ENCODE peak calls at places on chromosome 15, in ten cellular contexts. V, W, S, K, H, U, D, R, N and L are unnamed samples.

GRCh38 chr15:83144771-83145170 is 37.3 kb downstream of the TM6SF1 start:
- DNase-seq in U (no peak), V (no peak), S (no peak), W (no peak), N (no peak), R (no peak), K (no peak), H (no peak), D (no peak), L (no peak)

GRCh38 chr15:76195506-76196285 is 115.6 kb downstream of the ETFA start:
- DNase-seq in N (no peak), U (no peak), K (no peak), S (no peak), W (no peak), D (peak; percentile 65), V (no peak), R (peak; percentile 17), H (no peak), L (no peak)

GRCh38 chr15:87355946-87356345 is 900.6 kb downstream of the NTRK3 start:
- DNase-seq in N (no peak), D (no peak), R (no peak), S (no peak), K (no peak), H (no peak), W (no peak), U (no peak), V (no peak), L (no peak)

GRCh38 chr15:81184188-81184587 is 12.5 kb upstream of the IL16 start:
- DNase-seq in V (no peak), W (peak; percentile 41), S (peak; percentile 13), H (no peak), R (peak; percentile 73), D (no peak), N (no peak), K (no peak), U (no peak), L (no peak)

GRCh38 chr15:41788262-41788661 is 14.0 kb downstream of the MAPKBP1 start:
- DNase-seq in R (no peak), N (no peak), V (no peak), K (no peak), W (no peak), S (no peak), D (no peak), U (no peak), H (no peak), L (no peak)

GRCh38 chr15:73318463-73319351 is 50.1 kb downstream of the HCN4 start:
- DNase-seq in U (no peak), K (no peak), V (no peak), W (no peak), R (no peak), H (peak; percentile 62), S (peak; percentile 24), N (peak; percentile 44), D (peak; percentile 65), L (no peak)

GRCh38 chr15:69591905-69592508 is 139.4 kb downstream of the RPLP1 start:
- DNase-seq in N (no peak), W (no peak), R (no peak), H (no peak), V (no peak), S (no peak), K (no peak), U (no peak), D (no peak), L (no peak)

GRCh38 chr15:40845511-40846284 is 1.9 kb downstream of the SPINT1 start:
- DNase-seq in V (no peak), D (peak; percentile 98), R (peak; percentile 80), S (no peak), N (no peak), U (no peak), W (no peak), H (no peak), K (no peak), L (no peak)

GRCh38 chr15:59835801-59836200 is 146.7 kb upstream of the BNIP2 start:
- DNase-seq in V (no peak), W (no peak), H (no peak), S (no peak), R (no peak), K (no peak), N (no peak), U (no peak), D (no peak), L (no peak)

GRCh38 chr15:48617619-48618018 is 27.9 kb downstream of the FBN1 start:
- DNase-seq in D (no peak), W (peak; percentile 93), U (peak; percentile 29), N (no peak), S (peak; percentile 96), K (no peak), R (peak; percentile 52), H (no peak), V (no peak), L (no peak)

GRCh38 chr15:85706779-85707518 is 87.8 kb downstream of the KLHL25 start:
- DNase-seq in S (peak; percentile 97), R (no peak), U (peak; percentile 29), V (no peak), W (peak; percentile 36), N (peak; percentile 67), H (no peak), D (no peak), K (peak; percentile 45), L (peak; percentile 56)

GRCh38 chr15:45121706-45122417 is 7.7 kb downstream of the DUOXA2 start:
- DNase-seq in S (peak; percentile 70), K (no peak), V (no peak), W (peak; percentile 89), N (no peak), R (peak; percentile 33), D (peak; percentile 94), U (no peak), H (no peak), L (no peak)

GRCh38 chr15:74245342-74245931 is 9.3 kb downstream of the CCDC33 start:
- DNase-seq in U (no peak), K (no peak), V (peak; percentile 53), S (no peak), H (peak; percentile 61), W (no peak), R (no peak), N (no peak), D (no peak), L (no peak)

GRCh38 chr15:89177633-89178306 is 43.6 kb downstream of the RLBP1 start:
- DNase-seq in D (no peak), H (peak; percentile 77), W (peak; percentile 83), S (peak; percentile 89), U (no peak), V (no peak), R (peak; percentile 54), N (peak; percentile 20), K (peak; percentile 54), L (peak; percentile 47)

GRCh38 chr15:67253517-67254237 is 784 bp downstream of the AAGAB start:
- DNase-seq in N (no peak), W (peak; percentile 31), D (no peak), U (no peak), K (no peak), S (peak; percentile 28), V (no peak), H (no peak), R (no peak), L (no peak)

GRCh38 chr15:70354260-70354894 is 256.7 kb upstream of the TLE3 start:
- DNase-seq in H (no peak), V (no peak), D (peak; percentile 59), U (no peak), S (no peak), W (no peak), N (no peak), R (no peak), K (no peak), L (no peak)

GRCh38 chr15:22846073-22846472 is 7.6 kb downstream of the NIPA2 start:
- DNase-seq in W (no peak), R (no peak), K (no peak), N (no peak), S (no peak), V (no peak), D (no peak), U (no peak), H (no peak), L (no peak)

GRCh38 chr15:89531796-89532537 is 35.6 kb upstream of the RHCG start:
- DNase-seq in U (no peak), H (no peak), R (no peak), V (no peak), W (no peak), N (no peak), K (no peak), S (no peak), D (no peak), L (no peak)

GRCh38 chr15:84598250-84598649 is 2.6 kb upstream of the ZSCAN2 start:
- DNase-seq in V (no peak), N (peak; percentile 81), H (no peak), W (peak; percentile 24), U (peak; percentile 92), D (no peak), R (no peak), S (no peak), K (no peak), L (no peak)